ENCODE peak calls at places on chromosomes 16 and 17, in five cellular contexts. P, X, H, I and O are unnamed samples. For H3K36me3, the result is how much of the 10 kb centered on the place peaks cover.

GRCh38 chr16:20944861-20945390 is 44.4 kb downstream of the LYRM1 start:
- DNase-seq in P (no peak), X (no peak), H (no peak), I (no peak), O (no peak)

GRCh38 chr17:78953356-78954350 is 26.1 kb downstream of the LGALS3BP start:
- DNase-seq in P (peak), X (no peak), H (no peak), I (no peak), O (no peak)

GRCh38 chr17:57666198-57666870 is 78.8 kb downstream of the CCDC182 start:
- DNase-seq in P (no peak), X (no peak), H (peak), I (no peak), O (no peak)

GRCh38 chr17:17350491-17351355 is 47.5 kb downstream of the NT5M start:
- DNase-seq in P (peak), X (no peak), H (peak), I (no peak), O (peak)

GRCh38 chr16:24609740-24610420 is 70.5 kb downstream of the RBBP6 start:
- DNase-seq in P (peak), X (peak), H (no peak), I (peak), O (peak)

GRCh38 chr17:49971848-49972485 is 3.0 kb downstream of the DLX4 start:
- DNase-seq in P (peak), X (no peak), H (no peak), I (no peak), O (no peak)

GRCh38 chr17:11737290-11737679 is 139.0 kb downstream of the DNAH9 start:
- DNase-seq in P (no peak), X (no peak), H (no peak), I (no peak), O (no peak)

GRCh38 chr16:18834873-18835272 is 33.5 kb upstream of the ARL6IP1 start:
- DNase-seq in P (no peak), X (no peak), H (no peak), I (no peak), O (no peak)

GRCh38 chr16:70162041-70162451 is 11.5 kb upstream of the CLEC18C start:
- DNase-seq in P (no peak), X (no peak), H (no peak), I (no peak), O (no peak)

GRCh38 chr17:78397681-78398101 is 19.2 kb downstream of the PGS1 start:
- DNase-seq in P (no peak), X (peak), H (no peak), I (no peak), O (no peak)

GRCh38 chr17:40501499-40501911 is at the start of gene TNS4:
- DNase-seq in P (peak), X (no peak), H (no peak), I (peak), O (peak)

GRCh38 chr17:57511475-57512123 is 233.5 kb downstream of the CCDC182 start:
- DNase-seq in P (no peak), X (no peak), H (no peak), I (no peak), O (no peak)

GRCh38 chr16:61460020-61460419 is 576.2 kb downstream of the CDH8 start:
- DNase-seq in P (no peak), X (no peak), H (no peak), I (no peak), O (no peak)

GRCh38 chr17:21467739-21468490 is 91.8 kb downstream of the KCNJ12 start:
- DNase-seq in P (no peak), X (no peak), H (no peak), I (no peak), O (no peak)

GRCh38 chr16:75589301-75589700 is 23.1 kb downstream of the GABARAPL2 start:
- DNase-seq in P (peak), X (no peak), H (no peak), I (no peak), O (no peak)

GRCh38 chr16:5025171-5025632 is 8.5 kb downstream of the NAGPA start:
- DNase-seq in P (no peak), X (no peak), H (no peak), I (no peak), O (no peak)

GRCh38 chr17:82931696-82932060 is 91.9 kb upstream of the ZNF750 start:
- DNase-seq in P (no peak), X (no peak), H (peak), I (peak), O (peak)

GRCh38 chr17:51491416-51491815 is 231.1 kb downstream of the UTP18 start:
- DNase-seq in P (no peak), X (no peak), H (no peak), I (peak), O (no peak)

GRCh38 chr17:282912-283882 is 69.4 kb downstream of the RPH3AL start:
- DNase-seq in P (peak), X (no peak), H (peak), I (no peak), O (peak)

GRCh38 chr17:78365561-78366108 is 5.8 kb upstream of the SOCS3 start:
- DNase-seq in P (no peak), X (no peak), H (peak), I (no peak), O (no peak)

GRCh38 chr16:11104168-11105037 is 151.6 kb downstream of the SOCS1 start:
- DNase-seq in P (no peak), X (no peak), H (no peak), I (no peak), O (no peak)

GRCh38 chr16:49465661-49466528 is 92.3 kb downstream of the C16orf78 start:
- DNase-seq in P (no peak), X (no peak), H (no peak), I (no peak), O (no peak)

GRCh38 chr17:61335105-61335844 is 64.4 kb upstream of the TBX2 start:
- DNase-seq in P (no peak), X (no peak), H (no peak), I (no peak), O (no peak)

GRCh38 chr16:76345093-76345735 is 68.0 kb downstream of the CNTNAP4 start:
- DNase-seq in P (no peak), X (no peak), H (no peak), I (peak), O (no peak)

GRCh38 chr17:5500804-5501391 is 14.5 kb downstream of the MIS12 start:
- DNase-seq in P (peak), X (peak), H (no peak), I (peak), O (peak)

GRCh38 chr17:69344939-69345338 is 18.0 kb upstream of the ABCA5 start:
- DNase-seq in P (no peak), X (no peak), H (no peak), I (no peak), O (no peak)

GRCh38 chr16:27503662-27504061 is 46.1 kb downstream of the GTF3C1 start:
- DNase-seq in P (no peak), X (no peak), H (no peak), I (no peak), O (no peak)

GRCh38 chr17:40598021-40598927 is 33.0 kb upstream of the CCR7 start:
- DNase-seq in P (no peak), X (no peak), H (no peak), I (no peak), O (peak)

GRCh38 chr17:37608369-37609169 is 649 bp downstream of the SYNRG start:
- DNase-seq in P (no peak), X (peak), H (peak), I (no peak), O (no peak)

GRCh38 chr16:50516890-50517289 is 31.3 kb upstream of the NKD1 start:
- DNase-seq in P (no peak), X (no peak), H (no peak), I (no peak), O (no peak)
- H3K36me3 ChIP-seq in P (under half), X (under half), H (under half), I (under half), O (under half)

DNA sequence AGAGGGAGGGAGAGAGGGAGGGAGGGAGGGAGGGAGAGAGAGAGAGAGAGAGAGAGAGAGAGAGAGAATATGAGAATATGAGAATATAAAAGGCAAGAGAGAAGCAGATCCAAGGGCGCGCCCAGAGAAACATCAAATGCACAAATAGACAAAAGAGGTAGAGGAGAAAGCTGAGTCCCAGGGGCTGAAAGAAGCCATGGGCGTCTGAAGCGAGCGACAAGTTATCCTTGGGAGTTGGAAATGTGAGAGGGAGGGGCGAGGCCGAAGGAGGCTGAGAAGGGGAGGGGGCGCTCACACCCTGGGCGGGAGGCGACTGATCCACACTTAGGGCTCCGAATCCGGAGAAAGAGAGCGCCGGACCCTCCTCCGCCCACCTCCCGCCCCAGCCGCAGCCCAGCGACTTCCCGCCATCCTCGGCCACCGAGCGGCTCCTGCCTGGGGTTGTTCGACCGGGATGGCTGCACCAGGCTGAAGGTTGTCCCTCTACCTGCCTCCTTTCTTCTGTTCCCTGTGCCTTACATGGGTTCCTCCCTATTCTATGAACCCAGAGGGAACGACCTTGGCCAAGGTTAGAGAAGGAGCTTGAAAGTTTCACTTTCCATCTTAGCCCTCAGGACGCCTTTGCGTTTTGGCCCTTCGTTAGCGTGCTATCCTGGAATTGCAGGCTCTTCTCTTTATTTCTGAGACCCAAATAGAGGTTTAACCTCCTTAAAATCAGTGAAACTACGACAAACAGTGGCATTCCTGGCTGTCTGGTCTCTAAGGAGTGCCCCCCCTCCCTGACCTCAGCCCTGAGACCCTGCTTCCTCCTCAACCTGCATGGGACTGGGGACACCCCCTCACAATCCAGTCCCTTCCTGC is 21.2 kb upstream of the HOXB9 start:
- DNase-seq in P (no peak), X (no peak), H (peak), I (no peak), O (no peak)
- H3K36me3 ChIP-seq in P (under half), X (under half), H (under half), I (under half), O (under half)

DNA sequence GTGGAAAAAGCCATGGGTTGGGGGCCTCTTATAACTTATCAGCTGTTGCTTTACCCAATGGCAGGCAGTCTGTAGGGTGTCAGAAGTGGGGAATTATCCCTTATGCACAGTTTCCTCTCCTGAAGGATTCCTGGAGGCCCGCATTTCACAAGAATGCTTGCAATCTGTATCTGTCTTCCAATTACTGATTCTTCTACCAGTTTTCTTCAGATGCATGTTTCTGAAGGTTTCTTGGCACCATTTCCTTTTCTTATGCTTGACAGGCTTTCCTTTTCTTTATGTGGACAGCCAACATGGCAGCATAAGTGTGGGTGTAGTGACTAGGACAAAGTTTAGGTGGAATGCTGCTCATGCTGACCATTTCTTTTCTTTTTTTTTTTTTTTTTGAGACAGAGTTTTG is 36.1 kb downstream of the MAP3K3 start:
- DNase-seq in P (no peak), X (no peak), H (no peak), I (no peak), O (no peak)
- H3K36me3 ChIP-seq in P (half or more), X (under half), H (under half), I (under half), O (under half)

DNA sequence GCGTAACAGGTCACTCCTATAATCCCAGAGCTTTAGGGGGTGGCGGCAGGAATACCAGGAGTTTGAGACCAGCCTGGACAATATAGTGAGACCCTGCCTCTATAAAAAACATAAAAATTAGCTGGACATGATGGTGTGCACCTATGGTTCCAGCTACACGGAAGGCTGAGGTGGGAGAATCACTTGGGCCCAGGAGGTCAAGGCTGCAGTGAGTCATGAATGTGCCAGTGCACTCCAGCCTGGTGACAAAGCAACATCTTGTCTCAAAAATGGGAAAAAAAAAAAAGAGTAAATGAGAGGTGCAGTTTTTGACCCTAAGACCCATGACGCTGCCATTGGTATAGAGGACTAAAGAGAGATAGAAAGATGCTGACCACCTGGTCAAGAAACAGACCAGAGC is 16.1 kb downstream of the PARN start:
- DNase-seq in P (no peak), X (no peak), H (no peak), I (no peak), O (no peak)
- H3K36me3 ChIP-seq in P (half or more), X (under half), H (under half), I (under half), O (under half)

DNA sequence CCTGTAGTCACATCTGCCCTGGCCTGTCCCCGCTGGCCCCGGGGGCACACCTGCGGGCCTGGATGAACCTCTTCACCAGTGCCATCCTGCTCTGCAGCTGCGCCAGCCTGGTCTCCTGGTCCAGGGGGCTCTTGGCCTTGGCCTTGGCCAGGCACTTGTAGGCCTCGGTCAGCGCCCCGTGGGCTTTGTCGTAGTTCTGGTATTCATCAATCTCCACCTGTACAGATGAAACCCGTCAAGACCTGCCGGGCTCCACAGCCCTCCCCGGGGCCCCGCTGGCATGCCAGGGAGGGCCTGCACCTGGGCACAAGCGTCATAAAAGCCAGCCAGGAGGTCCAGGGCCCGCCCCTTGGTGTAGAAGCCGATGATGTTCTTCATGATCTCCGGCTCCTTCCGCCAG is 13.6 kb upstream of the TMEM204 start:
- DNase-seq in P (no peak), X (no peak), H (no peak), I (no peak), O (no peak)
- H3K36me3 ChIP-seq in P (under half), X (under half), H (under half), I (under half), O (under half)

GRCh38 chr17:36527851-36528250 is 6.8 kb downstream of the MYO19 start:
- DNase-seq in P (no peak), X (no peak), H (no peak), I (no peak), O (no peak)

GRCh38 chr17:36524428-36524876 is 10.2 kb downstream of the MYO19 start:
- DNase-seq in P (no peak), X (no peak), H (no peak), I (no peak), O (no peak)

GRCh38 chr17:36525113-36525512 is 9.6 kb downstream of the MYO19 start:
- DNase-seq in P (no peak), X (no peak), H (no peak), I (no peak), O (no peak)

GRCh38 chr17:36529121-36529520 is 5.5 kb downstream of the MYO19 start:
- DNase-seq in P (no peak), X (no peak), H (no peak), I (no peak), O (no peak)

GRCh38 chr17:36525888-36526287 is 8.8 kb downstream of the MYO19 start:
- DNase-seq in P (no peak), X (no peak), H (no peak), I (no peak), O (no peak)
- H3K36me3 ChIP-seq in P (half or more), X (under half), H (under half), I (under half), O (under half)

GRCh38 chr16:3728424-3729160 is 11.3 kb upstream of the TRAP1 start:
- DNase-seq in P (no peak), X (no peak), H (no peak), I (no peak), O (peak)

GRCh38 chr16:3726021-3726687 is 8.8 kb upstream of the TRAP1 start:
- DNase-seq in P (no peak), X (no peak), H (no peak), I (no peak), O (no peak)

GRCh38 chr16:3729161-3730112 is 12.1 kb upstream of the TRAP1 start:
- DNase-seq in P (no peak), X (no peak), H (no peak), I (no peak), O (no peak)

GRCh38 chr16:3730161-3731125 is 13.1 kb upstream of the TRAP1 start:
- DNase-seq in P (peak), X (no peak), H (no peak), I (no peak), O (peak)

DNA sequence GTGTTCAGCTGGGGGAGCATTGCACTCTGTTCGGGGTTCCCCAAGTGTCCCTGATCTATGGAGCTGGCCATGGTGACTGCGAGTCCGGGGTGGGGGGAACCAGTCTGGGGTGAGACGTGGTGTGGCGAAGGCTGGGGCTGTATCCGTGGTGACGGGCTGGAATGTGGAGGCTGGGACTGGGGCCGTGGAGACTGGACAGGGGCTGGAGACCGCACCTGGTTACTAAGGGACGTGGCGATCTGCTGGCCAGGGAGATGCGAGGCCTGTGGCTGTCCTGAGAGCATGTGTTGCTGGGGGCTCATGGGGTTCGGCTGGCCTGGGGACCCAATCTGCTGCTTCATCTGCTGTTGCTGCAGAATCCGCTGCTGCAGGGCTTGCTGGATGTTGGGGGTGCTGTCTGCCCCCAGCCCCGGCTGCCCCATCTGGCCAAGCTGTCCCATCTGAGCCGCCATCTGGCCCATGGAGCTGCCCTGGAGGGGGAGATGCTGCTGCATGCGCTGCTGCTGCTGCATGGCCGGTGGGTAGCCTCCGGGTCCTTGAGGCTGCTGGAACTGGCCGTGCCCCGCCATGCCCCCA is 10.6 kb upstream of the TRAP1 start:
- DNase-seq in P (no peak), X (no peak), H (no peak), I (no peak), O (peak)
- H3K36me3 ChIP-seq in P (half or more), X (half or more), H (under half), I (under half), O (under half)

GRCh38 chr17:31877911-31878702 is 19.1 kb upstream of the COPRS start:
- DNase-seq in P (no peak), X (no peak), H (no peak), I (no peak), O (no peak)
- H3K36me3 ChIP-seq in P (half or more), X (under half), H (under half), I (under half), O (under half)